ENCODE peak calls at places on chromosomes 5 and 9, in seven cellular contexts. One of them, this sample, is unnamed.

GRCh38 chr5:128632264-128632663 is 94.2 kb upstream of the FBN2 start:
- DNase-seq in K562: no peak
- DNase-seq in SK-N-SH: no peak
- DNase-seq in GM12892: no peak
- DNase-seq in HepG2: no peak
- DNase-seq in H1: no peak
- DNase-seq in GM12878: no peak
- DNase-seq in this sample: no peak

GRCh38 chr5:141866111-141866510 is 12.1 kb downstream of the PCDH1 start:
- DNase-seq in K562: no peak
- DNase-seq in SK-N-SH: no peak
- DNase-seq in GM12892: no peak
- DNase-seq in HepG2: peak
- DNase-seq in H1: no peak
- DNase-seq in GM12878: no peak
- DNase-seq in this sample: no peak

GRCh38 chr5:179803651-179804598 is 2.7 kb downstream of the MGAT4B start:
- DNase-seq in K562: peak
- DNase-seq in SK-N-SH: no peak
- DNase-seq in GM12892: no peak
- DNase-seq in HepG2: peak
- DNase-seq in H1: no peak
- DNase-seq in GM12878: no peak
- DNase-seq in this sample: no peak

GRCh38 chr5:129511291-129511690 is 51.2 kb downstream of the ADAMTS19 start:
- DNase-seq in K562: no peak
- DNase-seq in SK-N-SH: no peak
- DNase-seq in GM12892: no peak
- DNase-seq in HepG2: no peak
- DNase-seq in H1: no peak
- DNase-seq in GM12878: no peak
- DNase-seq in this sample: no peak

GRCh38 chr5:138965631-138966030 is 90.5 kb upstream of the LRRTM2 start:
- DNase-seq in K562: no peak
- DNase-seq in SK-N-SH: no peak
- DNase-seq in GM12892: no peak
- DNase-seq in HepG2: peak
- DNase-seq in H1: no peak
- DNase-seq in GM12878: no peak
- DNase-seq in this sample: no peak

GRCh38 chr9:131869312-131869711 is 129.4 kb upstream of the RAPGEF1 start:
- DNase-seq in K562: no peak
- DNase-seq in SK-N-SH: peak
- DNase-seq in GM12892: no peak
- DNase-seq in HepG2: no peak
- DNase-seq in H1: no peak
- DNase-seq in GM12878: no peak
- DNase-seq in this sample: no peak

GRCh38 chr5:35781181-35781580 is 75.5 kb upstream of the IL7R start:
- DNase-seq in K562: no peak
- DNase-seq in SK-N-SH: no peak
- DNase-seq in GM12892: no peak
- DNase-seq in HepG2: no peak
- DNase-seq in H1: no peak
- DNase-seq in GM12878: no peak
- DNase-seq in this sample: no peak

GRCh38 chr9:100028201-100028784 is 70.5 kb downstream of the ERP44 start:
- DNase-seq in K562: peak
- DNase-seq in SK-N-SH: peak
- DNase-seq in GM12892: peak
- DNase-seq in HepG2: peak
- DNase-seq in H1: peak
- DNase-seq in GM12878: peak
- DNase-seq in this sample: peak

GRCh38 chr5:21919417-21920022 is 933.6 kb downstream of the CDH12 start:
- DNase-seq in K562: peak
- DNase-seq in SK-N-SH: peak
- DNase-seq in GM12892: no peak
- DNase-seq in HepG2: peak
- DNase-seq in H1: no peak
- DNase-seq in GM12878: peak
- DNase-seq in this sample: peak

GRCh38 chr5:14202462-14202861 is 59.3 kb downstream of the TRIO start:
- DNase-seq in K562: no peak
- DNase-seq in SK-N-SH: no peak
- DNase-seq in GM12892: no peak
- DNase-seq in HepG2: no peak
- DNase-seq in H1: no peak
- DNase-seq in GM12878: no peak
- DNase-seq in this sample: no peak

GRCh38 chr9:131021785-131022184 is 12.8 kb downstream of the LAMC3 start:
- DNase-seq in K562: no peak
- DNase-seq in SK-N-SH: no peak
- DNase-seq in GM12892: no peak
- DNase-seq in HepG2: no peak
- DNase-seq in H1: no peak
- DNase-seq in GM12878: no peak
- DNase-seq in this sample: no peak

GRCh38 chr9:36436909-36437308 is 36.8 kb upstream of the RNF38 start:
- DNase-seq in K562: no peak
- DNase-seq in SK-N-SH: no peak
- DNase-seq in GM12892: no peak
- DNase-seq in HepG2: no peak
- DNase-seq in H1: no peak
- DNase-seq in GM12878: no peak
- DNase-seq in this sample: no peak
- TF ChIP-seq TAF1 in K562: no peak
- TF ChIP-seq TAF1 in SK-N-SH: no peak
- TF ChIP-seq TAF1 in GM12892: no peak
- TF ChIP-seq TAF1 in HepG2: no peak
- TF ChIP-seq TAF1 in H1: no peak
- TF ChIP-seq TAF1 in GM12878: no peak
- TF ChIP-seq TAF1 in this sample: no peak

GRCh38 chr9:129201289-129201688 is 23.2 kb upstream of the IER5L start:
- DNase-seq in K562: no peak
- DNase-seq in SK-N-SH: no peak
- DNase-seq in GM12892: no peak
- DNase-seq in HepG2: no peak
- DNase-seq in H1: no peak
- DNase-seq in GM12878: no peak
- DNase-seq in this sample: no peak

GRCh38 chr9:129203556-129203909 is 25.5 kb upstream of the IER5L start:
- DNase-seq in K562: no peak
- DNase-seq in SK-N-SH: no peak
- DNase-seq in GM12892: no peak
- DNase-seq in HepG2: no peak
- DNase-seq in H1: no peak
- DNase-seq in GM12878: no peak
- DNase-seq in this sample: no peak

GRCh38 chr9:129200255-129200654 is 22.2 kb upstream of the IER5L start:
- DNase-seq in K562: no peak
- DNase-seq in SK-N-SH: no peak
- DNase-seq in GM12892: no peak
- DNase-seq in HepG2: no peak
- DNase-seq in H1: no peak
- DNase-seq in GM12878: no peak
- DNase-seq in this sample: no peak

GRCh38 chr9:129204840-129205239 is 26.8 kb upstream of the IER5L start:
- DNase-seq in K562: no peak
- DNase-seq in SK-N-SH: no peak
- DNase-seq in GM12892: no peak
- DNase-seq in HepG2: no peak
- DNase-seq in H1: no peak
- DNase-seq in GM12878: no peak
- DNase-seq in this sample: no peak

DNA sequence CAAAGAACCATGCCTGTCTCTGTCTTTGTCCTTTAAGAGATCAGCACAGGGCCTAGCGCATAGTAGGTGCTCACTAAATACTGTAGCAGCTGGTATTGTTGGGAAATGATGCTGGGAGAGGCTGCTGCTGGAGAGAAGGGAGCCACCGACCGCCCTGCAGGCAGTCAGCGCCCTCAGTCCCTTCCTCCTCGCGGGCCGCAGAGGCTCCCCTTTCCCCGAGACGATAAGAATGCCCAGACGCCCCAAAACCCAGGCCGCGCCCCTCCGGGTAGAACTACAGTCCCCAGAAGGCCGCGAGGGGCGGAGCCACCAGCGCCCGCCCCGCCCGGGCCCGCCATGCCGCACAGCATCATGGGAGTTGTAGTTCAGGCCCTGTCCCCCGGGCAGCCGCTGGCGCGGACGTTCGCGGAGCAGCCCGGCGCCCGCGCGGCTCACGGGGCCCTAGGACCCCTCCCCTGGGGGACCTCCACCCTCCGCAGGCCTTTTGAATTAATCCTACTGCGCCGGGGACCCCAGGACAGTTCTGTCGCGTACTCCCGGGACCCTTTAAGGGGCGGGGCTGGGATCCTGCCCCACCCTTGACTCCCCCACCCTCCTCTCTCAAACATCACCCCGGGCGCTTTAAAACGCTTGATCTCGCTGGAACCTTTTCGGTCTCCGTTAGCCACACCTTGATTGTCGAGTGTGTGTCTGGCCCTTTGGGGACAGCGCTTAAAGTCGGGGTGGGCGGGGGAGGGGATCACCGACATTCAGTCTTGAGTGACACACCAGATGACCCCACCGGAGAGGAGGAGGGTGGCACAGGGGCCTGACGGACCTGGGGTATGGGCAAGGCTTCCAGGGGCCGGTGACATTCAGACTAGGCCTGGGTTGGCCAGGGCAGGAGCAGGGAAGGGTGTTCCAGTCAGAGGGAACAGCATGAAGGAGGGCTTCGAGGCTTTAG is 24.8 kb upstream of the IER5L start:
- DNase-seq in K562: peak
- DNase-seq in SK-N-SH: peak
- DNase-seq in GM12892: peak
- DNase-seq in HepG2: peak
- DNase-seq in H1: no peak
- DNase-seq in GM12878: no peak
- DNase-seq in this sample: peak
- TF ChIP-seq POLR2AphosphoS5 in K562: no peak
- TF ChIP-seq POLR2AphosphoS5 in SK-N-SH: no peak
- TF ChIP-seq POLR2AphosphoS5 in GM12892: no peak
- TF ChIP-seq POLR2AphosphoS5 in HepG2: no peak
- TF ChIP-seq POLR2AphosphoS5 in H1: no peak
- TF ChIP-seq POLR2AphosphoS5 in GM12878: no peak
- TF ChIP-seq POLR2AphosphoS5 in this sample: no peak

DNA sequence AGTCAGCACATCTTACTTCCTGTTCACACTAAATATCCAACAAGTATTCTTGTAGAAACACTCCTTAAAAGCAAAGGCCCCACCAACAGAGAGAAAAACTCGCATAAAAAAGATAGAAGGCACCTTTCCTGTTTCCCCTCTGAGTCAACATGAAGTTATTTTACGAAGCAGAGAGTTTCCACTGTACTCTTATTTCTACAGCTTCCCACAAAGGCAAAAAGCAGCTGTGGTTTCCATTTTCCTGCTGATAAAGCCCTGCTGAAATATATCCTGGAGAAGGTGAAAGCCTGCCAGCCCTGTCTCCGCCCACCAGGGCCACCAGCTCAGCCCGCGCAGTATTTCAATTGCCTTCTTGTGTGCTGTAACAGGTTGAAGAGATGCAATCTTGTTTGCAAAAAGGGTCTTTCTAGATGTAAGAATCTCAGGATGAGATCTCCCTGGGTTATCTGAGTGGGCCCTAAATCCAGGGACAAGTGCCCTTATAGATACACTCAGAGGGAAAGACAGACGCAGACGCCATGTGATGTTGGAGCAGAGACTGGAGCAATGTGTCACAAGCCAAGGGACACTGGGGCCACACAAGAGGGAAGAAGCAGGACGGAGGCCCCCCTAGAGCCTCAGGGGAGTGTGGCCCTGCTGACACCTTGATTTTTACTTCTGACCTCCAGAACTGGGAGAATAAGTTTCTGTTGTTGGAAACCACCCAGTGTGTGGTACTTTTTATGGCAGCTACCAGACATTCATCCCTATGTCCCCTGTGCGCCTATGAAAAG is 19.9 kb downstream of the SEMA4D start:
- DNase-seq in K562: no peak
- DNase-seq in SK-N-SH: no peak
- DNase-seq in GM12892: no peak
- DNase-seq in HepG2: no peak
- DNase-seq in H1: no peak
- DNase-seq in GM12878: no peak
- DNase-seq in this sample: no peak
- TF ChIP-seq TAF1 in K562: no peak
- TF ChIP-seq TAF1 in SK-N-SH: no peak
- TF ChIP-seq TAF1 in GM12892: no peak
- TF ChIP-seq TAF1 in HepG2: no peak
- TF ChIP-seq TAF1 in H1: no peak
- TF ChIP-seq TAF1 in GM12878: no peak
- TF ChIP-seq TAF1 in this sample: no peak

GRCh38 chr9:128068656-128069221 is 707 bp downstream of the SLC25A25 start:
- DNase-seq in K562: no peak
- DNase-seq in SK-N-SH: peak
- DNase-seq in GM12892: no peak
- DNase-seq in HepG2: no peak
- DNase-seq in H1: no peak
- DNase-seq in GM12878: no peak
- DNase-seq in this sample: no peak

GRCh38 chr9:128067622-128067897 is 440 bp upstream of the NAIF1 start:
- DNase-seq in K562: no peak
- DNase-seq in SK-N-SH: no peak
- DNase-seq in GM12892: no peak
- DNase-seq in HepG2: no peak
- DNase-seq in H1: no peak
- DNase-seq in GM12878: no peak
- DNase-seq in this sample: no peak

GRCh38 chr9:128066713-128067621 is at the start of gene NAIF1:
- DNase-seq in K562: peak
- DNase-seq in SK-N-SH: peak
- DNase-seq in GM12892: peak
- DNase-seq in HepG2: peak
- DNase-seq in H1: peak
- DNase-seq in GM12878: peak
- DNase-seq in this sample: peak

GRCh38 chr9:128065907-128066712 is 1.0 kb downstream of the NAIF1 start:
- DNase-seq in K562: no peak
- DNase-seq in SK-N-SH: no peak
- DNase-seq in GM12892: no peak
- DNase-seq in HepG2: no peak
- DNase-seq in H1: no peak
- DNase-seq in GM12878: no peak
- DNase-seq in this sample: no peak

DNA sequence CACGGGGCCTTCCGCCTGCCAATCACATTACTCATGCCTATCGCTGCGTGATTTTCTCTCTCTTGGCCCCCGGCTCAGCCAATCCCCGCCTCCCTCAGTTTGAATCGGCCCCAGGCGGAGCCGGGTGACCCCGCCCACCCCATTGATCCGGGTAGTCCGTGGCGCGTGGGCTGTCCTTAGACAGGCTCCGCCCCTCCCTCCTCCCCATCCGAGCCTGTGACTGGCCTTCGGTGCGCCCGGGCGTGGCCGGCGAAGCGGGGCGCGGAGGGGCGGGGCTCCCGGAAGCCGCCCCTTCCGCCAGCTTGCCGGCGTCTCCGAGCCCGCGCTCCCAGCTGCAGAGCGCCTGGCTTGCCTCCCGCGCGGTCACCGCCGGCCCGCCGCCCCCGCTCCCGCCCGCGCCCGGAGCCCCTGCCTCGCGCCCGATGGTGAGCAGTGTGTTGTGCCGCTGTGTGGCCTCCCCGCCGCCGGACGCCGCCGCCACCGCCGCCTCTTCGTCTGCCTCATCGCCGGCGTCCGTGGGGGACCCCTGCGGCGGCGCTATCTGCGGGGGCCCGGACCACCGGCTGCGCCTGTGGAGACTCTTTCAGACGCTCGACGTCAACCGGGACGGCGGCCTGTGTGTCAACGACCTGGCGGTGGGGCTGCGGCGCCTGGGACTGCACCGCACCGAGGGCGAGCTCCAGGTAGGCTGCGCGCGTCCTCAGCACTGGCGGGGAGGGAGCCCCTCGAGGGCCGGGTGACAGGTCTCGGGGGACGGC is at the start of gene SLC25A25:
- DNase-seq in K562: peak
- DNase-seq in SK-N-SH: peak
- DNase-seq in GM12892: peak
- DNase-seq in HepG2: peak
- DNase-seq in H1: peak
- DNase-seq in GM12878: peak
- DNase-seq in this sample: peak
- TF ChIP-seq POLR2AphosphoS5 in K562: peak
- TF ChIP-seq POLR2AphosphoS5 in SK-N-SH: no peak
- TF ChIP-seq POLR2AphosphoS5 in GM12892: no peak
- TF ChIP-seq POLR2AphosphoS5 in HepG2: no peak
- TF ChIP-seq POLR2AphosphoS5 in H1: no peak
- TF ChIP-seq POLR2AphosphoS5 in GM12878: peak
- TF ChIP-seq POLR2AphosphoS5 in this sample: no peak

This sample was measured in GM12891.